ENCODE peak calls at places on chromosomes 12 and 14, in seven cellular contexts. F is Ammon's horn, S is fibroblast of pulmonary artery, Z is KBM-7, H is suprapubic skin, K is A673, R is body of pancreas. E is an unnamed sample.

GRCh38 chr12:15966426-15966825 is 55.3 kb downstream of the DERA start:
- DNase-seq in F (no peak), S (peak), Z (no peak), H (no peak), K (no peak), R (no peak), E (no peak)

GRCh38 chr12:49108958-49109404 is 1.7 kb downstream of the LMBR1L start:
- DNase-seq in F (peak), S (peak), Z (peak), H (no peak), K (no peak), R (peak), E (peak)

GRCh38 chr12:68791897-68792481 is 16.0 kb upstream of the MDM2 start:
- DNase-seq in F (no peak), S (no peak), Z (no peak), H (no peak), K (no peak), R (no peak), E (no peak)

GRCh38 chr14:61812347-61813100 is 50.3 kb downstream of the SNAPC1 start:
- DNase-seq in F (peak), S (peak), Z (no peak), H (no peak), K (no peak), R (no peak), E (no peak)

GRCh38 chr12:131616316-131617098 is 94.4 kb upstream of the SFSWAP start:
- DNase-seq in F (no peak), S (no peak), Z (no peak), H (no peak), K (no peak), R (no peak), E (no peak)

GRCh38 chr12:91687052-91688017 is 458.3 kb downstream of the BTG1 start:
- DNase-seq in F (no peak), S (no peak), Z (peak), H (no peak), K (no peak), R (no peak), E (peak)

GRCh38 chr12:1782215-1782614 is 38.1 kb upstream of the LRTM2 start:
- DNase-seq in F (no peak), S (no peak), Z (no peak), H (no peak), K (no peak), R (no peak), E (no peak)

GRCh38 chr12:56635539-56636117 is 5.5 kb upstream of the BAZ2A start:
- DNase-seq in F (no peak), S (no peak), Z (peak), H (no peak), K (no peak), R (no peak), E (no peak)

GRCh38 chr12:51520576-51521325 is 70.3 kb upstream of the SCN8A start:
- DNase-seq in F (peak), S (no peak), Z (no peak), H (no peak), K (no peak), R (no peak), E (no peak)

GRCh38 chr14:75335588-75335987 is 57.0 kb downstream of the FOS start:
- DNase-seq in F (peak), S (no peak), Z (no peak), H (no peak), K (peak), R (no peak), E (no peak)

GRCh38 chr14:52131640-52132320 is 62.9 kb upstream of the NID2 start:
- DNase-seq in F (peak), S (peak), Z (peak), H (peak), K (peak), R (peak), E (no peak)

GRCh38 chr12:15644700-15645099 is 144.5 kb downstream of the EPS8 start:
- DNase-seq in F (no peak), S (peak), Z (no peak), H (no peak), K (no peak), R (no peak), E (no peak)

GRCh38 chr14:85439696-85440328 is 90.1 kb upstream of the FLRT2 start:
- DNase-seq in F (no peak), S (peak), Z (no peak), H (no peak), K (no peak), R (no peak), E (no peak)

GRCh38 chr12:12011880-12012260 is 58.9 kb upstream of the BCL2L14 start:
- DNase-seq in F (no peak), S (no peak), Z (no peak), H (no peak), K (no peak), R (no peak), E (no peak)

GRCh38 chr14:26414933-26415332 is 182.9 kb downstream of the NOVA1 start:
- DNase-seq in F (no peak), S (no peak), Z (no peak), H (no peak), K (no peak), R (no peak), E (no peak)

GRCh38 chr12:59113831-59114273 is 193.5 kb upstream of the LRIG3 start:
- DNase-seq in F (peak), S (peak), Z (peak), H (peak), K (peak), R (peak), E (peak)

GRCh38 chr12:122366685-122367475 is 55.6 kb downstream of the CLIP1 start:
- DNase-seq in F (peak), S (peak), Z (peak), H (no peak), K (peak), R (no peak), E (peak)

GRCh38 chr12:53060721-53061276 is 10.9 kb downstream of the TNS2 start:
- DNase-seq in F (no peak), S (no peak), Z (no peak), H (no peak), K (no peak), R (peak), E (no peak)

GRCh38 chr12:131816495-131816894 is 11.7 kb upstream of the MMP17 start:
- DNase-seq in F (no peak), S (no peak), Z (no peak), H (no peak), K (no peak), R (no peak), E (no peak)

GRCh38 chr12:55057466-55057865 is 37.7 kb downstream of the NEUROD4 start:
- DNase-seq in F (no peak), S (no peak), Z (no peak), H (no peak), K (peak), R (no peak), E (no peak)

GRCh38 chr14:34554540-34555250 is 15.2 kb upstream of the EAPP start:
- DNase-seq in F (no peak), S (no peak), Z (no peak), H (peak), K (peak), R (no peak), E (no peak)

GRCh38 chr14:78501901-78502300 is 331.7 kb downstream of the NRXN3 start:
- DNase-seq in F (no peak), S (no peak), Z (no peak), H (no peak), K (no peak), R (no peak), E (no peak)

GRCh38 chr12:105033851-105034250 is 47.7 kb downstream of the NOPCHAP1 start:
- DNase-seq in F (no peak), S (no peak), Z (no peak), H (no peak), K (no peak), R (no peak), E (no peak)

GRCh38 chr14:98945611-98946570 is 326.1 kb downstream of the BCL11B start:
- DNase-seq in F (no peak), S (no peak), Z (no peak), H (no peak), K (no peak), R (no peak), E (no peak)

GRCh38 chr12:3834774-3835173 is 38.4 kb downstream of the PARP11 start:
- DNase-seq in F (no peak), S (no peak), Z (no peak), H (no peak), K (no peak), R (no peak), E (no peak)

GRCh38 chr14:102323102-102323501 is 3.6 kb downstream of the ZNF839 start:
- DNase-seq in F (peak), S (peak), Z (peak), H (peak), K (peak), R (peak), E (peak)

GRCh38 chr12:132529899-132530298 is 39.9 kb downstream of the FBRSL1 start:
- DNase-seq in F (no peak), S (no peak), Z (no peak), H (no peak), K (no peak), R (no peak), E (no peak)

GRCh38 chr14:93937519-93937918 is 10.4 kb downstream of the FAM181A start:
- DNase-seq in F (no peak), S (no peak), Z (no peak), H (no peak), K (no peak), R (no peak), E (no peak)

GRCh38 chr12:95959107-95959506 is 16.0 kb downstream of the AMDHD1 start:
- DNase-seq in F (no peak), S (peak), Z (peak), H (no peak), K (peak), R (no peak), E (peak)

GRCh38 chr14:99649219-99649618 is 4.3 kb downstream of the HHIPL1 start:
- DNase-seq in F (no peak), S (peak), Z (no peak), H (no peak), K (no peak), R (no peak), E (peak)

GRCh38 chr12:4270670-4271432 is 2.7 kb upstream of the CCND2 start:
- DNase-seq in F (no peak), S (peak), Z (peak), H (peak), K (no peak), R (peak), E (peak)

GRCh38 chr12:66288121-66288520 is 14.2 kb upstream of the HELB start:
- DNase-seq in F (no peak), S (no peak), Z (peak), H (no peak), K (no peak), R (no peak), E (no peak)

GRCh38 chr14:101040538-101041442 is 137.3 kb upstream of the RTL1 start:
- DNase-seq in F (no peak), S (no peak), Z (no peak), H (no peak), K (no peak), R (peak), E (no peak)